ENCODE peak calls at places on chromosomes 13 and 19, in five cellular contexts. U, L, V, S and O are unnamed samples.

GRCh38 chr13:83350569-83350968 is 531.7 kb downstream of the SLITRK1 start:
- DNase-seq in L (peak), U (no peak), V (no peak), S (no peak), O (no peak)

GRCh38 chr13:32305646-32306045 is 9.5 kb downstream of the ZAR1L start:
- DNase-seq in S (no peak), V (no peak), U (no peak), L (no peak), O (no peak)

GRCh38 chr13:27005556-27005955 is 166.1 kb downstream of the USP12 start:
- DNase-seq in U (peak), V (no peak), S (no peak), L (no peak), O (no peak)

GRCh38 chr19:58091251-58091995 is 6.6 kb downstream of the ZSCAN18 start:
- DNase-seq in L (no peak), U (no peak), V (peak), S (no peak), O (no peak)

GRCh38 chr13:109744512-109745051 is 41.8 kb downstream of the IRS2 start:
- DNase-seq in V (no peak), U (peak), S (no peak), L (peak), O (no peak)

GRCh38 chr13:27678306-27679040 is 56.8 kb downstream of the POLR1D start:
- DNase-seq in U (peak), V (no peak), L (peak), S (no peak), O (no peak)

GRCh38 chr19:29942404-29943261 is 594 bp downstream of the URI1 start:
- DNase-seq in S (peak), U (peak), V (peak), L (peak), O (peak)

GRCh38 chr19:40674291-40674690 is 16.2 kb downstream of the NUMBL start:
- DNase-seq in L (no peak), U (no peak), V (no peak), S (no peak), O (no peak)

GRCh38 chr19:51081476-51081875 is 1.2 kb downstream of the KLK14 start:
- DNase-seq in U (no peak), L (no peak), S (no peak), V (no peak), O (no peak)

GRCh38 chr13:104256701-104257100 is 1190.5 kb upstream of the SLC10A2 start:
- DNase-seq in S (no peak), U (no peak), V (no peak), L (no peak), O (no peak)

GRCh38 chr13:46953331-46953730 is 56.5 kb upstream of the HTR2A start:
- DNase-seq in V (no peak), S (no peak), U (no peak), L (no peak), O (no peak)

GRCh38 chr19:41707871-41708371 is 505 bp upstream of the CEACAM5 start:
- DNase-seq in V (no peak), S (no peak), L (no peak), U (no peak), O (no peak)